ENCODE peak calls at places on chromosome 21, in seven cellular contexts. One of them, this sample, is unnamed. For H3K4me1, the result is how much of the 10 kb centered on the place peaks cover.

GRCh38 chr21:29581393-29581792 is 282.7 kb downstream of the BACH1 start:
- DNase-seq in A673: no peak
- DNase-seq in IMR-90: no peak
- DNase-seq in pancreas: no peak
- DNase-seq in CD4-positive, CD25-positive, alpha-beta regulatory T cell: no peak
- DNase-seq in heart right ventricle: no peak
- DNase-seq in psoas muscle: no peak
- DNase-seq in this sample: no peak

GRCh38 chr21:30710499-30710898 is 8.1 kb downstream of the KRTAP21-3 start:
- DNase-seq in pancreas: no peak
- DNase-seq in psoas muscle: no peak
- DNase-seq in IMR-90: no peak
- DNase-seq in CD4-positive, CD25-positive, alpha-beta regulatory T cell: no peak
- DNase-seq in A673: no peak
- DNase-seq in heart right ventricle: no peak
- DNase-seq in this sample: no peak

GRCh38 chr21:22575165-22575584 is 1577.0 kb downstream of the NCAM2 start:
- DNase-seq in psoas muscle: no peak
- DNase-seq in A673: peak
- DNase-seq in CD4-positive, CD25-positive, alpha-beta regulatory T cell: no peak
- DNase-seq in heart right ventricle: no peak
- DNase-seq in IMR-90: no peak
- DNase-seq in pancreas: no peak
- DNase-seq in this sample: no peak

GRCh38 chr21:31173881-31174555 is 135.7 kb upstream of the KRTAP19-8 start:
- DNase-seq in pancreas: no peak
- DNase-seq in heart right ventricle: peak
- DNase-seq in IMR-90: no peak
- DNase-seq in psoas muscle: no peak
- DNase-seq in CD4-positive, CD25-positive, alpha-beta regulatory T cell: peak
- DNase-seq in A673: no peak
- DNase-seq in this sample: no peak

GRCh38 chr21:45162809-45163208 is 88.4 kb downstream of the ADARB1 start:
- DNase-seq in IMR-90: no peak
- DNase-seq in heart right ventricle: no peak
- DNase-seq in CD4-positive, CD25-positive, alpha-beta regulatory T cell: no peak
- DNase-seq in A673: no peak
- DNase-seq in psoas muscle: no peak
- DNase-seq in pancreas: no peak
- DNase-seq in this sample: no peak

GRCh38 chr21:36075953-36076352 is 6.1 kb downstream of the CBR1 start:
- DNase-seq in A673: no peak
- DNase-seq in heart right ventricle: no peak
- DNase-seq in IMR-90: no peak
- DNase-seq in CD4-positive, CD25-positive, alpha-beta regulatory T cell: no peak
- DNase-seq in psoas muscle: no peak
- DNase-seq in pancreas: no peak
- DNase-seq in this sample: no peak

GRCh38 chr21:25568230-25568629 is 39.1 kb downstream of the MRPL39 start:
- DNase-seq in A673: peak
- DNase-seq in pancreas: no peak
- DNase-seq in IMR-90: peak
- DNase-seq in heart right ventricle: peak
- DNase-seq in psoas muscle: no peak
- DNase-seq in CD4-positive, CD25-positive, alpha-beta regulatory T cell: no peak
- DNase-seq in this sample: no peak

GRCh38 chr21:44946254-44947041 is 6.6 kb downstream of the SLX9 start:
- DNase-seq in pancreas: no peak
- DNase-seq in A673: no peak
- DNase-seq in IMR-90: no peak
- DNase-seq in CD4-positive, CD25-positive, alpha-beta regulatory T cell: no peak
- DNase-seq in heart right ventricle: no peak
- DNase-seq in psoas muscle: peak
- DNase-seq in this sample: no peak

GRCh38 chr21:44657635-44658183 is at the start of gene KRTAP12-3:
- DNase-seq in pancreas: no peak
- DNase-seq in IMR-90: peak
- DNase-seq in heart right ventricle: no peak
- DNase-seq in psoas muscle: no peak
- DNase-seq in A673: no peak
- DNase-seq in CD4-positive, CD25-positive, alpha-beta regulatory T cell: peak
- DNase-seq in this sample: peak

GRCh38 chr21:21165063-21165645 is 166.9 kb downstream of the NCAM2 start:
- DNase-seq in IMR-90: peak
- DNase-seq in psoas muscle: no peak
- DNase-seq in A673: no peak
- DNase-seq in CD4-positive, CD25-positive, alpha-beta regulatory T cell: no peak
- DNase-seq in pancreas: no peak
- DNase-seq in heart right ventricle: no peak
- DNase-seq in this sample: no peak

GRCh38 chr21:17803536-17803935 is 15.6 kb downstream of the C21orf91 start:
- DNase-seq in A673: no peak
- DNase-seq in CD4-positive, CD25-positive, alpha-beta regulatory T cell: no peak
- DNase-seq in psoas muscle: no peak
- DNase-seq in pancreas: no peak
- DNase-seq in IMR-90: no peak
- DNase-seq in heart right ventricle: no peak
- DNase-seq in this sample: no peak

GRCh38 chr21:15000076-15000475 is 64.7 kb downstream of the NRIP1 start:
- DNase-seq in CD4-positive, CD25-positive, alpha-beta regulatory T cell: no peak
- DNase-seq in heart right ventricle: no peak
- DNase-seq in psoas muscle: no peak
- DNase-seq in IMR-90: peak
- DNase-seq in A673: no peak
- DNase-seq in pancreas: no peak
- DNase-seq in this sample: no peak

GRCh38 chr21:28068455-28069358 is 924.0 kb downstream of the LTN1 start:
- DNase-seq in CD4-positive, CD25-positive, alpha-beta regulatory T cell: no peak
- DNase-seq in IMR-90: no peak
- DNase-seq in heart right ventricle: no peak
- DNase-seq in psoas muscle: no peak
- DNase-seq in A673: no peak
- DNase-seq in pancreas: no peak
- DNase-seq in this sample: no peak

GRCh38 chr21:45323487-45324380 is 36.0 kb upstream of the POFUT2 start:
- DNase-seq in heart right ventricle: peak
- DNase-seq in CD4-positive, CD25-positive, alpha-beta regulatory T cell: no peak
- DNase-seq in A673: no peak
- DNase-seq in psoas muscle: no peak
- DNase-seq in pancreas: no peak
- DNase-seq in IMR-90: peak
- DNase-seq in this sample: no peak

GRCh38 chr21:19507682-19508260 is 1104.2 kb upstream of the TMPRSS15 start:
- DNase-seq in A673: peak
- DNase-seq in CD4-positive, CD25-positive, alpha-beta regulatory T cell: no peak
- DNase-seq in heart right ventricle: no peak
- DNase-seq in pancreas: no peak
- DNase-seq in psoas muscle: no peak
- DNase-seq in IMR-90: no peak
- DNase-seq in this sample: no peak

GRCh38 chr21:45128613-45129226 is 54.3 kb downstream of the ADARB1 start:
- DNase-seq in A673: peak
- DNase-seq in pancreas: peak
- DNase-seq in CD4-positive, CD25-positive, alpha-beta regulatory T cell: peak
- DNase-seq in IMR-90: peak
- DNase-seq in heart right ventricle: peak
- DNase-seq in psoas muscle: peak
- DNase-seq in this sample: peak

GRCh38 chr21:31335957-31336738 is 7.9 kb downstream of the TIAM1 start:
- DNase-seq in CD4-positive, CD25-positive, alpha-beta regulatory T cell: no peak
- DNase-seq in IMR-90: peak
- DNase-seq in A673: no peak
- DNase-seq in heart right ventricle: no peak
- DNase-seq in pancreas: no peak
- DNase-seq in psoas muscle: peak
- DNase-seq in this sample: no peak

GRCh38 chr21:45294509-45295291 is 7.0 kb upstream of the POFUT2 start:
- DNase-seq in IMR-90: peak
- DNase-seq in heart right ventricle: peak
- DNase-seq in pancreas: peak
- DNase-seq in A673: no peak
- DNase-seq in psoas muscle: peak
- DNase-seq in CD4-positive, CD25-positive, alpha-beta regulatory T cell: no peak
- DNase-seq in this sample: no peak

GRCh38 chr21:44773291-44773932 is 28.2 kb downstream of the UBE2G2 start:
- DNase-seq in psoas muscle: no peak
- DNase-seq in A673: peak
- DNase-seq in CD4-positive, CD25-positive, alpha-beta regulatory T cell: no peak
- DNase-seq in heart right ventricle: no peak
- DNase-seq in pancreas: no peak
- DNase-seq in IMR-90: no peak
- DNase-seq in this sample: no peak

GRCh38 chr21:30425826-30426225 is at the start of gene KRTAP13-3:
- DNase-seq in CD4-positive, CD25-positive, alpha-beta regulatory T cell: no peak
- DNase-seq in pancreas: no peak
- DNase-seq in heart right ventricle: no peak
- DNase-seq in psoas muscle: no peak
- DNase-seq in A673: no peak
- DNase-seq in IMR-90: no peak
- DNase-seq in this sample: no peak

GRCh38 chr21:28445081-28445830 is 547.4 kb downstream of the LTN1 start:
- DNase-seq in heart right ventricle: no peak
- DNase-seq in IMR-90: peak
- DNase-seq in A673: no peak
- DNase-seq in pancreas: no peak
- DNase-seq in CD4-positive, CD25-positive, alpha-beta regulatory T cell: no peak
- DNase-seq in psoas muscle: no peak
- DNase-seq in this sample: no peak

DNA sequence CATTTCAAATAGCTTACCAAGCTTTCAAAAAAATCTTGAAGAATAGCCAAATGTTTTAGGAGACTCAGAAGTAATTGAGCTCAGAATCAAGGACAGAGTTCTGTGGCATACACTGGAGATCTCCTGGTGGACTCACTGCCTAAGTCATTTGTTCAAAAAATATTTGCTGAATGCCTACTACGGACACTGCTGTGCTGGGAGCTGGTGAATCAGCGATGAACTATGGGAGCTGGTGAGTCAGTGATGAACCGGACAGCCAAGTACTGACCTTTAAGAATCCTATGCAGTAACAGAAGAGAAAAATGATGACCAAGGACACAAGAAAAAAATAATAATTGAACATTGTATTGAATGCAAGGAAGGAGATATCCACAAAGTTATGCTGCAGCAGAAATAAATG is 717.9 kb upstream of the CXADR start:
- DNase-seq in A673: no peak
- DNase-seq in IMR-90: peak
- DNase-seq in heart right ventricle: no peak
- DNase-seq in pancreas: no peak
- DNase-seq in psoas muscle: peak
- DNase-seq in CD4-positive, CD25-positive, alpha-beta regulatory T cell: no peak
- DNase-seq in this sample: no peak
- H3K4me3 ChIP-seq in A673: no peak
- H3K4me3 ChIP-seq in IMR-90: no peak
- H3K4me3 ChIP-seq in heart right ventricle: no peak
- H3K4me3 ChIP-seq in pancreas: no peak
- H3K4me3 ChIP-seq in psoas muscle: no peak
- H3K4me3 ChIP-seq in CD4-positive, CD25-positive, alpha-beta regulatory T cell: no peak
- H3K4me3 ChIP-seq in this sample: no peak

DNA sequence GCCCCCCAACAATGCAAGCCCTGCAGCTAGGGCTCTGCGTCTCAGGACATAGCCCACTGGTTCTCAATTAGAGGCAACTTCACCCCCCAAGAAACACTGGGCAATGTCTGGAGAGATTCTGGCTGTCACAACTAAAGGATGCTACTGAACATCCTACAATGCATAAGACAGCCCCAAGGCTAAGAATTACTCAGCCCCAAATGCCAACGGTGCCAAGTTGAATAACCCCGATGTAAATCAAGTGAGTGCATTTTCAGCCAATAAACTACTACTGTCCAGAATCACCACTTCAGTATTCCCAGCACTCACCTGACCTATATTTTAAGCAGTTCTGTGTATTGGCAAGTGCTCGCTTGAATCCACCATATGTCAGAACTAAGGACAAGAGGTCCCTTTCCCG is 6.9 kb downstream of the RIPK4 start:
- DNase-seq in A673: no peak
- DNase-seq in CD4-positive, CD25-positive, alpha-beta regulatory T cell: no peak
- DNase-seq in heart right ventricle: no peak
- DNase-seq in psoas muscle: no peak
- DNase-seq in pancreas: no peak
- DNase-seq in IMR-90: no peak
- DNase-seq in this sample: no peak
- H3K4me1 ChIP-seq in A673: half or more
- H3K4me1 ChIP-seq in CD4-positive, CD25-positive, alpha-beta regulatory T cell: under half
- H3K4me1 ChIP-seq in heart right ventricle: under half
- H3K4me1 ChIP-seq in psoas muscle: under half
- H3K4me1 ChIP-seq in pancreas: half or more
- H3K4me1 ChIP-seq in IMR-90: under half
- H3K4me1 ChIP-seq in this sample: under half

GRCh38 chr21:34073749-34074282 is 438 bp downstream of the MRPS6 start:
- DNase-seq in CD4-positive, CD25-positive, alpha-beta regulatory T cell: no peak
- DNase-seq in heart right ventricle: peak
- DNase-seq in A673: peak
- DNase-seq in psoas muscle: peak
- DNase-seq in pancreas: no peak
- DNase-seq in IMR-90: no peak
- DNase-seq in this sample: peak

GRCh38 chr21:34073032-34073748 is at the start of the genes MRPS6 and SLC5A3:
- DNase-seq in IMR-90: peak
- DNase-seq in heart right ventricle: peak
- DNase-seq in pancreas: peak
- DNase-seq in psoas muscle: peak
- DNase-seq in CD4-positive, CD25-positive, alpha-beta regulatory T cell: peak
- DNase-seq in A673: peak
- DNase-seq in this sample: peak

GRCh38 chr21:34074283-34075098 is 1.1 kb downstream of the MRPS6 start:
- DNase-seq in heart right ventricle: no peak
- DNase-seq in IMR-90: no peak
- DNase-seq in CD4-positive, CD25-positive, alpha-beta regulatory T cell: peak
- DNase-seq in psoas muscle: no peak
- DNase-seq in pancreas: peak
- DNase-seq in A673: no peak
- DNase-seq in this sample: peak

GRCh38 chr21:34071683-34072082 is 1.7 kb upstream of the MRPS6 start:
- DNase-seq in CD4-positive, CD25-positive, alpha-beta regulatory T cell: no peak
- DNase-seq in A673: no peak
- DNase-seq in heart right ventricle: no peak
- DNase-seq in IMR-90: no peak
- DNase-seq in pancreas: no peak
- DNase-seq in psoas muscle: no peak
- DNase-seq in this sample: no peak

GRCh38 chr21:34072145-34073031 is 990 bp upstream of the MRPS6 start:
- DNase-seq in pancreas: peak
- DNase-seq in IMR-90: no peak
- DNase-seq in psoas muscle: peak
- DNase-seq in heart right ventricle: no peak
- DNase-seq in A673: no peak
- DNase-seq in CD4-positive, CD25-positive, alpha-beta regulatory T cell: no peak
- DNase-seq in this sample: peak
- H3K27ac ChIP-seq in pancreas: peak
- H3K27ac ChIP-seq in IMR-90: peak
- H3K27ac ChIP-seq in psoas muscle: peak
- H3K27ac ChIP-seq in heart right ventricle: peak
- H3K27ac ChIP-seq in A673: peak
- H3K27ac ChIP-seq in CD4-positive, CD25-positive, alpha-beta regulatory T cell: peak
- H3K27ac ChIP-seq in this sample: peak

DNA sequence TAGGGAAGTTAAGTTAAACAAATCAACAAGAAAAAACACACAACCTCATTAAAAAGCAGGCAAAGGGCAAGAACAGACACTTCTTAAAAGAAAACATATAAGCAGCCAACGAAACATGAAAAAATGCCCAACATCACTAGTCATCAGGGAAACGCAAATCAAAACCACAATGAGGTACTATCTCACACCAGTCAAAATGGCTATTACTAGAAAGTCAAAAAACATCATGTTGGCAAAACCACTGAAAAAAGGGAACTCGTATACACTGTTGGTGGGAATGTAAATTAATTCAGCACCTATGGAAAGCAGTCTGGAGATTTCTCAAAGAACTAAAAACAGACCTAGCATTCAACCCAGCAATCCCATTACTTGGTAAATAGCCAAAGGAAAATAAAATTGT is 51.1 kb downstream of the HSF2BP start:
- DNase-seq in heart right ventricle: no peak
- DNase-seq in IMR-90: peak
- DNase-seq in CD4-positive, CD25-positive, alpha-beta regulatory T cell: no peak
- DNase-seq in pancreas: no peak
- DNase-seq in psoas muscle: no peak
- DNase-seq in A673: no peak
- DNase-seq in this sample: no peak
- H3K4me3 ChIP-seq in heart right ventricle: no peak
- H3K4me3 ChIP-seq in IMR-90: no peak
- H3K4me3 ChIP-seq in CD4-positive, CD25-positive, alpha-beta regulatory T cell: no peak
- H3K4me3 ChIP-seq in pancreas: no peak
- H3K4me3 ChIP-seq in psoas muscle: no peak
- H3K4me3 ChIP-seq in A673: no peak
- H3K4me3 ChIP-seq in this sample: no peak

This sample was measured in naive thymus-derived CD4-positive, alpha-beta T cell.